ENCODE peak calls at places on chromosomes 13 and 19, in seven cellular contexts. One of them, this sample, is unnamed.

GRCh38 chr19:52336117-52336811 is at the start of gene ZNF610:
- DNase-seq in lung: peak
- DNase-seq in upper lobe of left lung: peak
- DNase-seq in A673: peak
- DNase-seq in uterus: peak
- DNase-seq in fibroblast of the aortic adventitia: peak
- DNase-seq in upper lobe of right lung: peak
- DNase-seq in this sample: peak

GRCh38 chr13:67299072-67299635 is 69.0 kb upstream of the PCDH9 start:
- DNase-seq in fibroblast of the aortic adventitia: peak
- DNase-seq in upper lobe of right lung: no peak
- DNase-seq in lung: no peak
- DNase-seq in A673: no peak
- DNase-seq in uterus: no peak
- DNase-seq in upper lobe of left lung: no peak
- DNase-seq in this sample: no peak

GRCh38 chr19:13132471-13133166 is 14.6 kb downstream of the NACC1 start:
- DNase-seq in A673: no peak
- DNase-seq in lung: no peak
- DNase-seq in uterus: no peak
- DNase-seq in fibroblast of the aortic adventitia: peak
- DNase-seq in upper lobe of right lung: no peak
- DNase-seq in upper lobe of left lung: no peak
- DNase-seq in this sample: peak

GRCh38 chr19:39996218-39996810 is 546 bp upstream of the ZNF546 start:
- DNase-seq in upper lobe of left lung: no peak
- DNase-seq in lung: no peak
- DNase-seq in uterus: no peak
- DNase-seq in A673: peak
- DNase-seq in upper lobe of right lung: no peak
- DNase-seq in fibroblast of the aortic adventitia: peak
- DNase-seq in this sample: peak

GRCh38 chr13:72255908-72256307 is 388.9 kb upstream of the DACH1 start:
- DNase-seq in uterus: no peak
- DNase-seq in lung: no peak
- DNase-seq in A673: peak
- DNase-seq in upper lobe of left lung: no peak
- DNase-seq in upper lobe of right lung: no peak
- DNase-seq in fibroblast of the aortic adventitia: no peak
- DNase-seq in this sample: no peak

GRCh38 chr19:56315076-56315828 is 613 bp upstream of the ZSCAN5A start:
- DNase-seq in upper lobe of right lung: peak
- DNase-seq in lung: peak
- DNase-seq in A673: peak
- DNase-seq in upper lobe of left lung: peak
- DNase-seq in uterus: peak
- DNase-seq in fibroblast of the aortic adventitia: peak
- DNase-seq in this sample: peak

GRCh38 chr19:778910-779653 is 18.2 kb upstream of the PTBP1 start:
- DNase-seq in uterus: peak
- DNase-seq in fibroblast of the aortic adventitia: peak
- DNase-seq in A673: peak
- DNase-seq in lung: peak
- DNase-seq in upper lobe of left lung: no peak
- DNase-seq in upper lobe of right lung: no peak
- DNase-seq in this sample: no peak

GRCh38 chr19:31962565-31962996 is 382.8 kb upstream of the ZNF507 start:
- DNase-seq in lung: no peak
- DNase-seq in upper lobe of right lung: no peak
- DNase-seq in uterus: no peak
- DNase-seq in A673: no peak
- DNase-seq in upper lobe of left lung: no peak
- DNase-seq in fibroblast of the aortic adventitia: no peak
- DNase-seq in this sample: no peak

GRCh38 chr19:16106121-16106520 is 5.6 kb upstream of the RAB8A start:
- DNase-seq in upper lobe of right lung: no peak
- DNase-seq in upper lobe of left lung: no peak
- DNase-seq in fibroblast of the aortic adventitia: no peak
- DNase-seq in lung: no peak
- DNase-seq in A673: no peak
- DNase-seq in uterus: no peak
- DNase-seq in this sample: no peak

GRCh38 chr19:16244091-16244490 is 46.4 kb downstream of the AP1M1 start:
- DNase-seq in upper lobe of left lung: no peak
- DNase-seq in fibroblast of the aortic adventitia: peak
- DNase-seq in lung: no peak
- DNase-seq in A673: no peak
- DNase-seq in uterus: no peak
- DNase-seq in upper lobe of right lung: no peak
- DNase-seq in this sample: no peak

GRCh38 chr13:58893396-58893795 is 1261.9 kb downstream of the PCDH17 start:
- DNase-seq in fibroblast of the aortic adventitia: no peak
- DNase-seq in uterus: no peak
- DNase-seq in A673: no peak
- DNase-seq in upper lobe of right lung: no peak
- DNase-seq in upper lobe of left lung: no peak
- DNase-seq in lung: no peak
- DNase-seq in this sample: no peak

GRCh38 chr19:55287361-55288079 is 3.7 kb downstream of the BRSK1 start:
- DNase-seq in A673: no peak
- DNase-seq in lung: no peak
- DNase-seq in upper lobe of left lung: no peak
- DNase-seq in upper lobe of right lung: no peak
- DNase-seq in uterus: no peak
- DNase-seq in fibroblast of the aortic adventitia: no peak
- DNase-seq in this sample: no peak

GRCh38 chr13:89514534-89515312 is 1832.8 kb upstream of the MIR17HG start:
- DNase-seq in lung: no peak
- DNase-seq in fibroblast of the aortic adventitia: peak
- DNase-seq in upper lobe of right lung: no peak
- DNase-seq in A673: peak
- DNase-seq in upper lobe of left lung: no peak
- DNase-seq in uterus: no peak
- DNase-seq in this sample: no peak

GRCh38 chr19:4134351-4134750 is 10.4 kb upstream of the MAP2K2 start:
- DNase-seq in lung: no peak
- DNase-seq in upper lobe of right lung: no peak
- DNase-seq in A673: no peak
- DNase-seq in uterus: no peak
- DNase-seq in fibroblast of the aortic adventitia: peak
- DNase-seq in upper lobe of left lung: no peak
- DNase-seq in this sample: no peak

GRCh38 chr19:31054430-31054829 is 294.8 kb downstream of the TSHZ3 start:
- DNase-seq in uterus: no peak
- DNase-seq in fibroblast of the aortic adventitia: peak
- DNase-seq in upper lobe of left lung: no peak
- DNase-seq in A673: peak
- DNase-seq in upper lobe of right lung: no peak
- DNase-seq in lung: no peak
- DNase-seq in this sample: no peak

GRCh38 chr13:77448689-77449088 is 86.8 kb upstream of the SCEL start:
- DNase-seq in upper lobe of left lung: no peak
- DNase-seq in lung: no peak
- DNase-seq in A673: no peak
- DNase-seq in upper lobe of right lung: no peak
- DNase-seq in uterus: no peak
- DNase-seq in fibroblast of the aortic adventitia: no peak
- DNase-seq in this sample: no peak

GRCh38 chr19:4577020-4577782 is 17.7 kb upstream of the SEMA6B start:
- DNase-seq in uterus: no peak
- DNase-seq in upper lobe of left lung: no peak
- DNase-seq in upper lobe of right lung: no peak
- DNase-seq in fibroblast of the aortic adventitia: peak
- DNase-seq in A673: no peak
- DNase-seq in lung: no peak
- DNase-seq in this sample: no peak

GRCh38 chr13:36341718-36342117 is 4.5 kb downstream of the SPART start:
- DNase-seq in fibroblast of the aortic adventitia: peak
- DNase-seq in upper lobe of left lung: no peak
- DNase-seq in uterus: no peak
- DNase-seq in A673: no peak
- DNase-seq in lung: no peak
- DNase-seq in upper lobe of right lung: no peak
- DNase-seq in this sample: no peak

GRCh38 chr19:11256189-11256588 is 6.1 kb downstream of the DOCK6 start:
- DNase-seq in upper lobe of left lung: no peak
- DNase-seq in lung: no peak
- DNase-seq in upper lobe of right lung: no peak
- DNase-seq in fibroblast of the aortic adventitia: no peak
- DNase-seq in uterus: peak
- DNase-seq in A673: no peak
- DNase-seq in this sample: no peak

GRCh38 chr13:89363144-89363543 is 1692.0 kb downstream of the SLITRK5 start:
- DNase-seq in lung: no peak
- DNase-seq in upper lobe of left lung: peak
- DNase-seq in uterus: no peak
- DNase-seq in upper lobe of right lung: no peak
- DNase-seq in fibroblast of the aortic adventitia: no peak
- DNase-seq in A673: no peak
- DNase-seq in this sample: no peak

GRCh38 chr13:100547805-100548204 is 40.8 kb downstream of the GGACT start:
- DNase-seq in lung: no peak
- DNase-seq in fibroblast of the aortic adventitia: peak
- DNase-seq in upper lobe of right lung: no peak
- DNase-seq in uterus: no peak
- DNase-seq in upper lobe of left lung: no peak
- DNase-seq in A673: no peak
- DNase-seq in this sample: no peak

GRCh38 chr19:47729468-47729798 is 15.9 kb upstream of the NOP53 start:
- DNase-seq in upper lobe of left lung: peak
- DNase-seq in upper lobe of right lung: peak
- DNase-seq in A673: no peak
- DNase-seq in lung: peak
- DNase-seq in fibroblast of the aortic adventitia: peak
- DNase-seq in uterus: peak
- DNase-seq in this sample: no peak

GRCh38 chr19:18875726-18876125 is 20.2 kb downstream of the CERS1 start:
- DNase-seq in fibroblast of the aortic adventitia: no peak
- DNase-seq in A673: no peak
- DNase-seq in upper lobe of left lung: no peak
- DNase-seq in uterus: no peak
- DNase-seq in upper lobe of right lung: no peak
- DNase-seq in lung: no peak
- DNase-seq in this sample: no peak
- TF ChIP-seq CTCF in fibroblast of the aortic adventitia: no peak
- TF ChIP-seq CTCF in A673: no peak
- TF ChIP-seq CTCF in upper lobe of left lung: no peak
- TF ChIP-seq CTCF in uterus: no peak
- TF ChIP-seq CTCF in upper lobe of right lung: no peak
- TF ChIP-seq CTCF in lung: no peak
- TF ChIP-seq CTCF in this sample: no peak

DNA sequence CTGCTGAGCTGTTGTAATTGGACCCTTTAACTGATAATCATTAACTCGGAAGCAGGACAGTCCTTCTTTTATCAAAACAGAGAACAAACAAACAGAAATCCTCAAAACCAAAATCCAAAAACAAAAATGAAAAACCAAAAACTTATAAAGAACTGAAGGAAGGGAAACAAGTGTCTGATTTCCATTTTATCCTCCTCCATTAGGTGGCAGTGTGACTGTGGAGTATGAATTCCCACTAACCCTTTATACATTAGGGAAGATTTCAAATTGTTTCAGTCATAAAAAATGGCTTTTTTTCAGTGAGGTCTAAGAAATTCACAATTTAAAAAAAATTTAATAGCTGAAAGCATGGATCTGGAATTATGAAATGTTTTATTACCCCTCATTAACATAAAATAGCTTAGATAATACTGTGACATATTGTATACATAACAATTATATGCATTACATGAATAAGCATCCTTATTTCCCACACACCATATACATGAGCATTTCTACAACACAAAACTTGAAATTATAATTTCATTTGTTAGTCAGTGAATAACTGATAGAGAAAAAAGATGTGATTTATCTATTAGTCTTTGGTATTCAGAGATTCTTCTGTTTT is 1074.3 kb upstream of the PCDH9 start:
- DNase-seq in upper lobe of right lung: no peak
- DNase-seq in lung: no peak
- DNase-seq in A673: peak
- DNase-seq in fibroblast of the aortic adventitia: no peak
- DNase-seq in upper lobe of left lung: no peak
- DNase-seq in uterus: no peak
- DNase-seq in this sample: no peak
- TF ChIP-seq CTCF in upper lobe of right lung: peak
- TF ChIP-seq CTCF in lung: no peak
- TF ChIP-seq CTCF in A673: peak
- TF ChIP-seq CTCF in fibroblast of the aortic adventitia: no peak
- TF ChIP-seq CTCF in upper lobe of left lung: peak
- TF ChIP-seq CTCF in uterus: no peak
- TF ChIP-seq CTCF in this sample: no peak

DNA sequence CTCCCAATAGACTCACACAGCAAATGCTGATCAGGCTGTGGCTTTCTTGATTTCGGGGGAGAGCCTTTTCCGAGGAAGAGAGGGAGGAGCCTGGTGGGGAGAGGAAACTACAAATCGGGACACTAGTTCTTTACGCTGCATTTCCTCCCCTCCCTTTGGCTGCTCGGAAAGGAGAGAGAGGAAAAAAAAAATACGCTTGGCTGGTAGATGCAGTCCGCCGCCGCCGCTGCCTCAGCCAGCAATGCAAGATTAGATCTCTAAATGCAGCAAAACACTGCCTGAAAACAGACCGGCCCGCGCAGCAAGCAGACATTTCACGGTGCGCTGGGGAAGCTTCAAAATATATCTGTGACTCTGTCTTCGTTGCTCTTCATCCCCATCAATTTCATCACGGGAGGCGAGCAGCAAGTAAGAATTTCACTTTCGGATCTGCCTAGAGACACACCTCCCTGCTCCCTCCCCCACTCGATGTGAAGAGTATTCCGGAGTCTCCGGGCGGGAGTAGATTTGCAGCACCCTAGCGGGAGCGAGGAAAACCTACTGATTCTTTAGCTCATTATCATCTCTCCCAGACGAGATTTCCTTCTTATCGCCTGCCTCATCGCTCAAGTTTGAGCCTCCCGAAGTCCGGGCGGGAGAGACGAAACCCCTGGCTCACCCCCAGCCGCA is at the start of gene PCDH17:
- DNase-seq in upper lobe of left lung: peak
- DNase-seq in A673: peak
- DNase-seq in uterus: no peak
- DNase-seq in lung: peak
- DNase-seq in fibroblast of the aortic adventitia: peak
- DNase-seq in upper lobe of right lung: peak
- DNase-seq in this sample: no peak
- TF ChIP-seq CTCF in upper lobe of left lung: no peak
- TF ChIP-seq CTCF in A673: peak
- TF ChIP-seq CTCF in uterus: no peak
- TF ChIP-seq CTCF in lung: no peak
- TF ChIP-seq CTCF in fibroblast of the aortic adventitia: peak
- TF ChIP-seq CTCF in upper lobe of right lung: no peak
- TF ChIP-seq CTCF in this sample: no peak

DNA sequence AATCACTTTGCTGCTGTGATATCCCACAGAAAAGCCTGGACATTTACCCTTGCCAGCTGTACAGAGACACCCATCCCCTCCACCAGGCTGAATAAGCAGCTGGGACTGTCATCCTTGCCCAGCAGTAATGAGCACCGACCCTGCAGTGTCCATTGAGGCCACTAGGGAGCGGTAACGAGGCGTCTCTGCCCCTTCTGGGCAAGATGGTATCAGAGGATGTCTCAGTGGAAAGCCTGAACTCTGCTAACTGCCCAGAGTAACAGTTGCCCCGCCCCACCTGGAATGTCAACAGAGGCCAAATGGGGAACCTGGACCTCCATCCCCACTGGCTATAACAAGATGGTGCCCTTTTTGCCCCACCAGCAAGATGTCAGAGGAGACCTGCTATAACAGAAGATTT is 22.8 kb upstream of the CEACAM20 start:
- DNase-seq in uterus: no peak
- DNase-seq in fibroblast of the aortic adventitia: peak
- DNase-seq in A673: peak
- DNase-seq in upper lobe of left lung: no peak
- DNase-seq in lung: peak
- DNase-seq in upper lobe of right lung: peak
- DNase-seq in this sample: no peak
- TF ChIP-seq CTCF in uterus: no peak
- TF ChIP-seq CTCF in fibroblast of the aortic adventitia: peak
- TF ChIP-seq CTCF in A673: peak
- TF ChIP-seq CTCF in upper lobe of left lung: no peak
- TF ChIP-seq CTCF in lung: no peak
- TF ChIP-seq CTCF in upper lobe of right lung: peak
- TF ChIP-seq CTCF in this sample: peak

This sample was measured in natural killer cell.